ENCODE peak calls at places on chromosome 21, in four cellular contexts. U is lower lobe of right lung, T is GM03348, F is skeletal muscle cell. Q is an unnamed sample.

GRCh38 chr21:32329776-32330175 is 31.1 kb downstream of the MRAP start:
- DNase-seq in U (no peak), T (peak; percentile 33), F (no peak), Q (no peak)

GRCh38 chr21:36454706-36455105 is 25.2 kb downstream of the CLDN14 start:
- DNase-seq in U (no peak), T (no peak), F (no peak), Q (no peak)

GRCh38 chr21:25555492-25555891 is 51.8 kb downstream of the MRPL39 start:
- DNase-seq in U (no peak), T (no peak), F (no peak), Q (no peak)

GRCh38 chr21:41677671-41678015 is 89.2 kb downstream of the RIPK4 start:
- DNase-seq in U (no peak), T (no peak), F (no peak), Q (no peak)

GRCh38 chr21:31656199-31657095 is 3.0 kb upstream of the SOD1 start:
- DNase-seq in U (no peak), T (no peak), F (no peak), Q (peak; percentile 80)

GRCh38 chr21:45328198-45329087 is 40.7 kb upstream of the POFUT2 start:
- DNase-seq in U (peak; percentile 66), T (no peak), F (no peak), Q (no peak)

GRCh38 chr21:36627242-36627641 is 71.7 kb upstream of the SIM2 start:
- DNase-seq in U (no peak), T (peak; percentile 36), F (peak; percentile 60), Q (no peak)

GRCh38 chr21:37757631-37758376 is 158.5 kb downstream of the KCNJ6 start:
- DNase-seq in U (no peak), T (no peak), F (no peak), Q (no peak)

GRCh38 chr21:45264146-45264918 is 23.4 kb downstream of the POFUT2 start:
- DNase-seq in U (no peak), T (no peak), F (no peak), Q (no peak)

GRCh38 chr21:45972716-45973474 is 8.7 kb upstream of the COL6A1 start:
- DNase-seq in U (peak; percentile 51), T (peak; percentile 84), F (peak; percentile 84), Q (peak; percentile 91)

GRCh38 chr21:23452384-23453083 is 2154.7 kb downstream of the MRPL39 start:
- DNase-seq in U (no peak), T (no peak), F (no peak), Q (peak; percentile 5)

GRCh38 chr21:35953570-35953969 is 106.8 kb downstream of the SETD4 start:
- DNase-seq in U (no peak), T (no peak), F (no peak), Q (no peak)

GRCh38 chr21:15285567-15285966 is 220.8 kb upstream of the NRIP1 start:
- DNase-seq in U (no peak), T (no peak), F (no peak), Q (no peak)

GRCh38 chr21:45151484-45152115 is 77.2 kb downstream of the ADARB1 start:
- DNase-seq in U (no peak), T (peak; percentile 35), F (no peak), Q (no peak)

GRCh38 chr21:45010860-45011259 is 63.5 kb upstream of the ADARB1 start:
- DNase-seq in U (peak; percentile 21), T (no peak), F (no peak), Q (no peak)

GRCh38 chr21:38330671-38331070 is 73.9 kb downstream of the KCNJ15 start:
- DNase-seq in U (no peak), T (no peak), F (no peak), Q (no peak)

GRCh38 chr21:44765231-44766013 is 36.2 kb downstream of the UBE2G2 start:
- DNase-seq in U (no peak), T (no peak), F (no peak), Q (no peak)